ENCODE peak calls at places on chromosomes 1 and 21, in ten cellular contexts. Q is fibroblast of pulmonary artery, M is H9, H is cardiac fibroblast, E is ascending aorta, G is left ventricle myocardium inferior, L is kidney epithelial cell, R is GM13976, B is fibroblast of villous mesenchyme, O is ovary. J is an unnamed sample.

GRCh38 chr1:175826705-175827104 is 83.3 kb upstream of the TNR start:
- DNase-seq in B (no peak), M (no peak), L (no peak), R (no peak), H (no peak), Q (no peak), E (no peak), G (no peak), O (no peak), J (no peak)

GRCh38 chr1:159749630-159750029 is 31.1 kb upstream of the DUSP23 start:
- DNase-seq in E (no peak), H (no peak), M (no peak), R (no peak), Q (no peak), L (no peak), G (no peak), B (no peak), O (no peak), J (no peak)

GRCh38 chr1:18134324-18135046 is 26.9 kb downstream of the IGSF21 start:
- DNase-seq in M (no peak), E (no peak), Q (no peak), L (no peak), H (no peak), B (no peak), O (no peak), R (no peak), G (no peak), J (no peak)

GRCh38 chr21:45910548-45911221 is 70.9 kb upstream of the COL6A1 start:
- DNase-seq in H (no peak), O (no peak), B (no peak), M (no peak), E (no peak), L (no peak), R (no peak), Q (no peak), G (no peak), J (no peak)

GRCh38 chr1:18556364-18556763 is 74.3 kb upstream of the PAX7 start:
- DNase-seq in M (no peak), E (no peak), G (no peak), R (peak; percentile 43), Q (peak; percentile 29), O (no peak), H (peak; percentile 27), B (peak; percentile 10), L (no peak), J (no peak)

GRCh38 chr1:1264868-1265272 is 8.8 kb downstream of the UBE2J2 start:
- DNase-seq in G (no peak), O (no peak), L (peak; percentile 88), H (peak; percentile 99), B (peak; percentile 96), R (no peak), M (peak; percentile 70), Q (peak; percentile 93), E (no peak), J (no peak)

GRCh38 chr1:231903586-231904081 is 277.0 kb downstream of the DISC1 start:
- DNase-seq in L (no peak), M (no peak), Q (no peak), B (no peak), G (no peak), O (no peak), R (no peak), E (no peak), H (no peak), J (no peak)

GRCh38 chr1:28267633-28268032 is 8.3 kb downstream of the SESN2 start:
- DNase-seq in M (no peak), O (no peak), E (no peak), H (no peak), G (no peak), Q (no peak), L (no peak), B (no peak), R (no peak), J (no peak)

GRCh38 chr1:26516987-26517765 is 12.4 kb upstream of the RPS6KA1 start:
- DNase-seq in M (no peak), H (no peak), O (no peak), B (no peak), G (no peak), Q (no peak), L (no peak), E (no peak), R (no peak), J (no peak)

GRCh38 chr1:206540044-206540758 is 32.9 kb downstream of the RASSF5 start:
- DNase-seq in Q (no peak), O (peak; percentile 75), E (peak; percentile 82), R (no peak), M (no peak), H (no peak), L (no peak), G (no peak), B (no peak), J (no peak)

GRCh38 chr1:150981805-150982712 is at the start of gene ANXA9:
- DNase-seq in H (no peak), L (no peak), B (peak; percentile 27), R (peak; percentile 57), E (no peak), G (no peak), M (no peak), Q (peak; percentile 39), O (no peak), J (no peak)

GRCh38 chr21:44750675-44751025 is 39.3 kb upstream of the TSPEAR start:
- DNase-seq in O (no peak), E (no peak), M (peak; percentile 27), L (no peak), B (no peak), R (no peak), Q (no peak), G (no peak), H (no peak), J (no peak)

GRCh38 chr1:54846301-54846700 is 40.7 kb downstream of the DHCR24 start:
- DNase-seq in M (peak; percentile 21), Q (no peak), G (no peak), L (no peak), R (no peak), B (no peak), H (no peak), O (no peak), E (no peak), J (no peak)

GRCh38 chr1:158371188-158371953 is 17.7 kb downstream of the CD1E start:
- DNase-seq in R (no peak), L (no peak), H (no peak), Q (no peak), O (no peak), E (no peak), B (no peak), G (no peak), M (no peak), J (peak; percentile 53)

GRCh38 chr1:214319930-214320329 is 39.0 kb downstream of the SMYD2 start:
- DNase-seq in H (no peak), B (no peak), M (no peak), R (no peak), Q (no peak), E (no peak), G (no peak), L (no peak), O (no peak), J (no peak)
- TF ChIP-seq CTCF in H (no peak), B (peak; percentile 17), M (peak; percentile 47), R (no peak), Q (peak; percentile 23), E (no peak), G (peak; percentile 30), L (no peak), O (no peak), J (no peak)

DNA sequence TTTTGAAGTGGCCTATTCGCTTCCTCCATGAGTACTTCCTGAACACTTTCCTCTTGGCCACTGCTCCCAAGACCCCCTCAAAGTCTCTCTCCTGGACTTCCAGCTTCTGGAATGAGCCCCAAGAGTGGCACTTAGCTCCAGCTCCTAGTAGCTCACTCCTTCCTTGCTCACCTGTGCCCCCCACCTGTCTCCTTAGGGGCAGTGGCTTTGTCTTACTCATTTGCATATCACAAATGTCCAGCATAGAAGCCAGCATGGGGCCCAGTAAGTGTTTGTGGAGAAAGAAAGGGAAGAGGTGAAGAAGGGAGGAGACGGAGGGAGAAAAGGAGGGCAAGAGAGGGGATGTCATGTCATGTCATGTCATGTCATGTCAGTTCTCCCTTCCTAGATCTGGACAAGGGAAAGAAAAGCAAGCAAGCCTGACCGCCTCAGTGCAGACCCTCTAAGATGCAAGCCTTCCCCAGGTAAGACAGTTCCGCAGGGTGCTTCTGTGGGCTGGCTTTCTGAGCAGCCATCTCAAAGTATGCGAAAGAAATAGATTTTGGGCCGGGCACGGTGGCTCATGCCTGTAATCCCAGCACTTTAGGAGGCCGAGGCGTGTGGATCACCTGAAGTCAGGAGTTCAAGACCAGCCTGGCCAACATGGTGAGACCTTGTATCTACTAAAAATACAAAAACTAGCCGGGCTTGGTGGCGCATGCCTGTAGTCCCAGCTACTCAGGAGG is 6.9 kb upstream of the MX1 start:
- DNase-seq in O (no peak), G (no peak), R (no peak), L (no peak), Q (no peak), H (no peak), B (no peak), M (no peak), E (no peak), J (no peak)
- TF ChIP-seq CTCF in O (no peak), G (no peak), R (no peak), L (no peak), Q (no peak), H (no peak), B (no peak), M (no peak), E (no peak), J (no peak)

GRCh38 chr1:32894019-32894600 is 7.1 kb downstream of the TMEM54 start:
- DNase-seq in H (no peak), B (no peak), G (no peak), Q (no peak), E (no peak), M (no peak), O (no peak), L (no peak), R (no peak), J (no peak)

GRCh38 chr1:32891241-32891570 is 4.9 kb downstream of the HPCA start:
- DNase-seq in Q (no peak), L (no peak), E (no peak), G (no peak), H (no peak), M (no peak), R (no peak), O (no peak), B (no peak), J (no peak)

GRCh38 chr1:32893198-32894018 is 7.1 kb downstream of the HPCA start:
- DNase-seq in O (peak; percentile 77), H (no peak), G (peak; percentile 36), R (no peak), B (peak; percentile 21), M (peak; percentile 73), E (no peak), Q (peak; percentile 18), L (no peak), J (no peak)

GRCh38 chr1:32891630-32892029 is 5.3 kb downstream of the HPCA start:
- DNase-seq in G (no peak), M (no peak), E (no peak), O (no peak), L (no peak), Q (no peak), B (no peak), R (no peak), H (no peak), J (no peak)

GRCh38 chr1:32892368-32893197 is 6.3 kb downstream of the HPCA start:
- DNase-seq in M (peak; percentile 90), E (no peak), R (peak; percentile 69), Q (peak; percentile 23), L (no peak), H (peak; percentile 19), O (peak; percentile 59), G (no peak), B (peak; percentile 18), J (peak; percentile 81)
- TF ChIP-seq CTCF in M (peak; percentile 100), E (peak; percentile 8), R (peak; percentile 66), Q (peak; percentile 6), L (peak; percentile 34), H (peak; percentile 12), O (peak; percentile 54), G (peak; percentile 60), B (no peak), J (peak; percentile 82)

GRCh38 chr21:38377165-38378093 is 120.6 kb downstream of the KCNJ15 start:
- DNase-seq in E (no peak), M (no peak), H (no peak), R (no peak), O (no peak), L (no peak), B (no peak), G (no peak), Q (no peak), J (no peak)
- TF ChIP-seq CTCF in E (no peak), M (no peak), H (no peak), R (no peak), O (no peak), L (peak; percentile 4), B (no peak), G (no peak), Q (no peak), J (no peak)